ENCODE peak calls at places on chromosomes 4 and X, in eight cellular contexts. K is glomerular endothelial cell, F is Peyer's patch, G is A549, I is amniotic stem cell, L is cardiac muscle cell, J is NCI-H1092, V is activated T-helper 1 cell treated with Interleukin-2 at 50 U/mL for 16 hours. Y is an unnamed sample.

GRCh38 chr4:98780111-98780549 is 121.7 kb upstream of the TSPAN5 start:
- DNase-seq in F (no peak), G (no peak), L (peak), I (no peak), V (no peak), J (no peak), K (no peak), Y (no peak)

GRCh38 chr4:25953740-25954139 is 39.7 kb downstream of the SMIM20 start:
- DNase-seq in F (no peak), G (peak), K (no peak), I (no peak), V (no peak), L (no peak), J (no peak), Y (no peak)

GRCh38 chrX:374566-374965 is 12.1 kb downstream of the PPP2R3B start:
- DNase-seq in V (no peak), J (no peak), I (no peak), K (no peak), G (no peak), F (no peak), L (no peak), Y (no peak)

GRCh38 chr4:146340798-146341197 is 126.5 kb downstream of the REELD1 start:
- DNase-seq in G (no peak), V (no peak), K (no peak), L (peak), F (no peak), I (no peak), J (no peak), Y (no peak)

GRCh38 chr4:168666531-168666930 is 169.7 kb downstream of the PALLD start:
- DNase-seq in V (no peak), K (no peak), L (no peak), G (no peak), J (no peak), I (no peak), F (no peak), Y (no peak)

GRCh38 chrX:16528620-16529019 is 121.3 kb upstream of the S100G start:
- DNase-seq in V (no peak), F (no peak), J (no peak), I (no peak), K (no peak), G (no peak), L (no peak), Y (no peak)

GRCh38 chrX:48934581-48935331 is 15.9 kb upstream of the PIM2 start:
- DNase-seq in J (no peak), I (no peak), V (no peak), L (no peak), G (no peak), F (no peak), K (no peak), Y (no peak)

GRCh38 chr4:182925298-182925738 is 8.1 kb upstream of the DCTD start:
- DNase-seq in V (peak), J (peak), G (peak), F (peak), K (no peak), L (peak), I (peak), Y (peak)

GRCh38 chrX:65926095-65927019 is 113.5 kb downstream of the VSIG4 start:
- DNase-seq in G (no peak), L (no peak), J (no peak), I (no peak), F (no peak), V (peak), K (no peak), Y (no peak)

GRCh38 chrX:50613846-50614245 is 143.2 kb upstream of the DGKK start:
- DNase-seq in F (no peak), I (no peak), V (no peak), L (no peak), K (no peak), J (no peak), G (no peak), Y (no peak)

GRCh38 chr4:80685219-80685618 is 345.3 kb upstream of the BMP3 start:
- DNase-seq in J (no peak), V (no peak), L (no peak), K (no peak), F (no peak), G (no peak), I (no peak), Y (no peak)

GRCh38 chr4:48780867-48781219 is 764 bp upstream of the FRYL start:
- DNase-seq in J (no peak), I (peak), F (no peak), K (peak), G (no peak), V (no peak), L (no peak), Y (no peak)

GRCh38 chr4:122827258-122827887 is 742 bp downstream of the FGF2 start:
- DNase-seq in V (no peak), K (no peak), L (peak), J (peak), I (no peak), F (peak), G (peak), Y (no peak)

GRCh38 chrX:134883134-134883700 is 107.6 kb upstream of the SMIM10 start:
- DNase-seq in K (no peak), V (no peak), F (no peak), G (no peak), L (no peak), I (no peak), J (no peak), Y (no peak)

GRCh38 chr4:57187241-57187640 is 77.1 kb upstream of the IGFBP7 start:
- DNase-seq in J (no peak), L (no peak), G (no peak), V (no peak), I (no peak), K (no peak), F (no peak), Y (no peak)

GRCh38 chr4:76630748-76631147 is 195.7 kb downstream of the SHROOM3 start:
- DNase-seq in L (no peak), F (no peak), I (no peak), K (no peak), V (no peak), J (no peak), G (no peak), Y (no peak)

GRCh38 chrX:118901991-118902390 is 72.4 kb upstream of the LONRF3 start:
- DNase-seq in K (no peak), J (no peak), V (no peak), F (no peak), G (no peak), L (no peak), I (no peak), Y (no peak)

GRCh38 chr4:108484187-108484586 is 136.2 kb upstream of the RPL34 start:
- DNase-seq in J (no peak), L (no peak), V (no peak), I (no peak), F (no peak), K (no peak), G (no peak), Y (no peak)

GRCh38 chr4:110614173-110614948 is 8.5 kb downstream of the PITX2 start:
- DNase-seq in I (no peak), L (no peak), G (no peak), V (no peak), J (no peak), F (no peak), K (no peak), Y (no peak)

GRCh38 chrX:29143356-29143755 is 556.1 kb downstream of the IL1RAPL1 start:
- DNase-seq in L (no peak), J (no peak), V (no peak), I (peak), K (no peak), F (no peak), G (no peak), Y (no peak)

GRCh38 chr4:144627663-144628076 is 18.3 kb upstream of the HHIP start:
- DNase-seq in F (no peak), L (no peak), G (no peak), I (no peak), V (no peak), K (peak), J (no peak), Y (no peak)

GRCh38 chrX:28920554-28920953 is 333.3 kb downstream of the IL1RAPL1 start:
- DNase-seq in J (peak), L (peak), F (no peak), K (no peak), G (no peak), I (no peak), V (no peak), Y (no peak)

GRCh38 chr4:119139822-119140252 is 4.2 kb downstream of the MYOZ2 start:
- DNase-seq in K (no peak), J (no peak), G (no peak), V (no peak), I (no peak), L (no peak), F (no peak), Y (no peak)

GRCh38 chrX:146278381-146278780 is 460.8 kb downstream of the SLITRK2 start:
- DNase-seq in L (peak), K (no peak), G (no peak), J (peak), I (no peak), F (no peak), V (no peak), Y (no peak)

GRCh38 chrX:150688911-150689451 is 4.2 kb upstream of the MTMR1 start:
- DNase-seq in L (no peak), F (no peak), K (peak), I (peak), V (no peak), G (peak), J (no peak), Y (no peak)

GRCh38 chrX:115563633-115564182 is 2.7 kb downstream of the PLS3 start:
- DNase-seq in J (no peak), K (no peak), V (no peak), F (no peak), L (no peak), I (no peak), G (no peak), Y (no peak)

GRCh38 chrX:37712458-37712857 is 26.9 kb downstream of the XK start:
- DNase-seq in I (no peak), L (no peak), V (no peak), F (no peak), G (no peak), K (no peak), J (no peak), Y (no peak)

GRCh38 chrX:11944486-11944885 is 186.4 kb downstream of the MSL3 start:
- DNase-seq in G (peak), I (no peak), J (peak), K (no peak), F (no peak), L (peak), V (no peak), Y (no peak)

GRCh38 chr4:56433280-56433679 is 2.1 kb downstream of the PPAT start:
- DNase-seq in V (no peak), G (no peak), J (no peak), K (no peak), L (no peak), I (no peak), F (no peak), Y (no peak)

GRCh38 chr4:123546123-123546654 is 149.6 kb downstream of the SPRY1 start:
- DNase-seq in V (no peak), G (no peak), I (no peak), L (no peak), J (no peak), K (no peak), F (no peak), Y (no peak)

Y was measured in lower lobe of right lung.